ENCODE peak calls at places on chromosomes 5 and 9, in six cellular contexts. S is body of pancreas, H is prostate gland, A is uterus, F is A549, G is tibial nerve. J is an unnamed sample.

GRCh38 chr5:89351232-89351631 is 468.2 kb upstream of the MEF2C start:
- DNase-seq in S (no peak), H (no peak), A (no peak), F (peak; percentile 5), G (no peak), J (no peak)

GRCh38 chr5:159026781-159027180 is 72.9 kb downstream of the EBF1 start:
- DNase-seq in S (no peak), H (no peak), A (no peak), F (no peak), G (no peak), J (no peak)

GRCh38 chr5:104111622-104112021 is 549.0 kb upstream of the NUDT12 start:
- DNase-seq in S (no peak), H (no peak), A (no peak), F (no peak), G (no peak), J (no peak)

GRCh38 chr9:70554881-70555280 is 140.4 kb upstream of the KLF9 start:
- DNase-seq in S (no peak), H (no peak), A (no peak), F (no peak), G (no peak), J (no peak)

GRCh38 chr5:126975791-126976190 is 54.6 kb downstream of the MARCHF3 start:
- DNase-seq in S (no peak), H (no peak), A (no peak), F (no peak), G (no peak), J (no peak)

GRCh38 chr9:90141723-90142122 is 500.9 kb downstream of the DIRAS2 start:
- DNase-seq in S (no peak), H (no peak), A (no peak), F (peak; percentile 20), G (no peak), J (no peak)

GRCh38 chr9:84597131-84597530 is 72.4 kb upstream of the NTRK2 start:
- DNase-seq in S (no peak), H (no peak), A (no peak), F (no peak), G (no peak), J (no peak)

GRCh38 chr5:175195698-175196656 is 248.0 kb downstream of the DRD1 start:
- DNase-seq in S (no peak), H (no peak), A (no peak), F (peak; percentile 71), G (no peak), J (no peak)

GRCh38 chr5:123937230-123937629 is 425.3 kb downstream of the CSNK1G3 start:
- DNase-seq in S (peak; percentile 24), H (peak; percentile 29), A (no peak), F (peak; percentile 71), G (no peak), J (no peak)

GRCh38 chr5:78636682-78637081 is 11.9 kb downstream of the LHFPL2 start:
- DNase-seq in S (no peak), H (no peak), A (no peak), F (no peak), G (no peak), J (no peak)

GRCh38 chr5:78639811-78640210 is 8.8 kb downstream of the LHFPL2 start:
- DNase-seq in S (no peak), H (no peak), A (no peak), F (no peak), G (no peak), J (no peak)

GRCh38 chr5:78637468-78637867 is 11.1 kb downstream of the LHFPL2 start:
- DNase-seq in S (no peak), H (no peak), A (no peak), F (no peak), G (no peak), J (no peak)

GRCh38 chr5:78638973-78639669 is 9.5 kb downstream of the LHFPL2 start:
- DNase-seq in S (no peak), H (no peak), A (no peak), F (no peak), G (no peak), J (no peak)

DNA sequence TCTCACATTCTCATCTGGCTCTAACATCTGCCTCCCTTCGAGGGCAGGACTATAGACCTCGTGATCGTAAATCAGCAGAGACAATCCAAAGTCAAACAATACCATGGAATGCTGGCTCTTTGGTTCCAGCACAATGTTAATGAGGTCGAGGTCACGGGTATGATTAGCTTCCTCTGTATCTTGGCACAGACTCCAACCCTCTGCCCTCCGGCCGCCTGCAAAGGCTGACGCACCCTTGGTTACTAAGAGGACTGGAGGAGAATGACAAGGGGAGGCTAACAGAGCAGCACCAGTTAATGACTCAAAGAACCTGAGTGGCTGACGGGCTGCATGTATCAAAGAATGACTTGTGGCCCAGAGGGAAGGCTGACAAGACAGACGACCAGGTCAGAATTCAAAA is 10.1 kb downstream of the LHFPL2 start:
- DNase-seq in S (peak; percentile 88), H (no peak), A (peak; percentile 53), F (peak; percentile 84), G (no peak), J (peak; percentile 75)
- TF ChIP-seq POLR2A in S (no peak), H (no peak), A (no peak), F (no peak), G (no peak), J (no peak)

DNA sequence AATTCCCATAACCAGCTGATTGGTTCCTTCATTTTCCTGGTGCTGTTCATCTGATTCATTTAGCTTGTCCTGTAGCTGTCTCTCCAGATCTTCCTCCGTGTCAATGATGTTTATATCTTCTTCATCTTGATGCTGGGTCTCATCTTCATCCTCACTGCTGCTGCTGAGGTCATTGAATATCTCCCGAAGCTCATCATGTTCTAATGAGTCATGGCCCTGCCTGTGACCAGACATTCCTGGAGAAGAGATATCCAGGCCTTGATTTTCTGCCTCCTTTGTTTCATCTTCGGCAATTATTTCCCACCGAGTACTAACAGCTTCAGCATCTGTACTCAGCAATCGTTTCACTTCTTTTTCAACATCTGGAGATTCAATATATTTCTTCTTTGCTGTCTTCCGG is 1.4 kb downstream of the TAF7 start:
- DNase-seq in S (no peak), H (no peak), A (no peak), F (no peak), G (no peak), J (no peak)
- H3K9me3 ChIP-seq in S (peaks cover 71% of the 10 kb centered on the region), H (peaks cover 12% of the 10 kb centered on the region), A (peaks cover 67% of the 10 kb centered on the region), F (peaks cover 83% of the 10 kb centered on the region), G (peaks cover 16% of the 10 kb centered on the region), J (peaks cover 67% of the 10 kb centered on the region)

GRCh38 chr5:111461261-111461671 is 51.1 kb downstream of the STARD4 start:
- DNase-seq in S (no peak), H (no peak), A (no peak), F (peak; percentile 40), G (no peak), J (no peak)
- TF ChIP-seq CTCF in S (no peak), H (no peak), A (no peak), F (peak; percentile 47), G (no peak), J (no peak)

GRCh38 chr9:96612105-96612965 is 7.3 kb downstream of the CDC14B start:
- DNase-seq in S (peak; percentile 69), H (peak; percentile 34), A (peak; percentile 18), F (peak; percentile 79), G (no peak), J (peak; percentile 67)
- TF ChIP-seq POLR2A in S (no peak), H (no peak), A (no peak), F (no peak), G (no peak), J (no peak)

J was measured in stomach.